ENCODE peak calls at places on chromosomes 1 and 21, in four cellular contexts. G, Q, F and U are unnamed samples.
A peak's percentile ranks its signal among the peaks of the same experiment; 100 is the strongest.

GRCh38 chr1:197471248-197472035 is 203.4 kb downstream of the CRB1 start:
- DNase-seq in G (no peak), Q (no peak), F (no peak), U (no peak)

GRCh38 chr1:204465469-204466415 is 28.9 kb downstream of the PIK3C2B start:
- DNase-seq in G (no peak), Q (no peak), F (no peak), U (no peak)

GRCh38 chr1:155126494-155127104 is 1.1 kb upstream of the EFNA1 start:
- DNase-seq in G (no peak), Q (no peak), F (peak; percentile 88), U (peak; percentile 73)

GRCh38 chr1:6448749-6449631 is 17.0 kb downstream of the TNFRSF25 start:
- DNase-seq in G (no peak), Q (no peak), F (no peak), U (no peak)

GRCh38 chr1:162381941-162382750 is 618 bp downstream of the C1orf226 start:
- DNase-seq in G (no peak), Q (no peak), F (no peak), U (no peak)

GRCh38 chr1:200207711-200208126 is 180.2 kb downstream of the NR5A2 start:
- DNase-seq in G (no peak), Q (no peak), F (no peak), U (peak; percentile 16)

GRCh38 chr1:32273389-32274208 is 18.3 kb upstream of the HDAC1 start:
- DNase-seq in G (no peak), Q (peak; percentile 75), F (no peak), U (peak; percentile 80)

GRCh38 chr21:45338326-45339017 is 50.8 kb upstream of the POFUT2 start:
- DNase-seq in G (no peak), Q (no peak), F (no peak), U (no peak)

GRCh38 chr1:56970280-56970679 is 4.5 kb upstream of the C8B start:
- DNase-seq in G (no peak), Q (no peak), F (no peak), U (no peak)

GRCh38 chr1:8396083-8396911 is 78.4 kb downstream of the SLC45A1 start:
- DNase-seq in G (no peak), Q (no peak), F (no peak), U (no peak)

GRCh38 chr1:20322825-20323612 is 32.3 kb downstream of the VWA5B1 start:
- DNase-seq in G (no peak), Q (no peak), F (no peak), U (no peak)

GRCh38 chr1:184242507-184242943 is 144.3 kb upstream of the C1orf21 start:
- DNase-seq in G (peak; percentile 49), Q (no peak), F (no peak), U (peak; percentile 40)

GRCh38 chr21:17789085-17789484 is 30.1 kb downstream of the C21orf91 start:
- DNase-seq in G (no peak), Q (no peak), F (no peak), U (no peak)

GRCh38 chr1:241688940-241689368 is 36.9 kb downstream of the WDR64 start:
- DNase-seq in G (no peak), Q (peak; percentile 98), F (no peak), U (peak; percentile 99)

GRCh38 chr1:109975718-109976117 is 8.8 kb upstream of the AHCYL1 start:
- DNase-seq in G (no peak), Q (peak; percentile 84), F (no peak), U (peak; percentile 70)

GRCh38 chr1:245671966-245672767 is 517.4 kb downstream of the KIF26B start:
- DNase-seq in G (no peak), Q (no peak), F (no peak), U (no peak)

GRCh38 chr1:245671349-245671748 is 516.6 kb downstream of the KIF26B start:
- DNase-seq in G (no peak), Q (no peak), F (no peak), U (no peak)

GRCh38 chr1:245677446-245678240 is 522.9 kb downstream of the KIF26B start:
- DNase-seq in G (no peak), Q (no peak), F (no peak), U (no peak)

GRCh38 chr1:245678866-245679411 is 524.2 kb downstream of the KIF26B start:
- DNase-seq in G (no peak), Q (no peak), F (no peak), U (no peak)

DNA sequence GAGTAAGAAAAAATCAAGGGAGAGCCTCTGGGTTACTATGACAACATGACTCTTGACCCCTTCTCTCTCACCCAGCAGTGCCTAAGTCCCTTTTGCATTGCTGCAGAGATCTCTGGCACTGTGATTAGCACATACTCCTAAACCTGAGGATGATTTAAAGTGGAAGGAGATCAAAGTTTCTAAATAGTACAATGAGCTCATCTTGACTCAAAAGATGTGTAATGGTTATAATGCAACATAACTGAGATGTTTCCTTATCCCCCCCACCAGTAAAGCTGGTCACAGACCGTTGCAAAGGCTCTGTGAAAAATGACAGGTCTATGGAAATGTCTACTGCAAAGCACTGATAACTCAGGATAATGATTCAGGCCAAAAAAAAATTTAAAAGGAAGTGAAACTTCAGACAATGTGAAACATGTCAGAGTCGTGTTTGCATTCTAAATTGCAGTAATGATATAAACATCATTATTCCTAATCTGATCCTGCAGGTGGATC is 519.2 kb downstream of the KIF26B start:
- DNase-seq in G (no peak), Q (no peak), F (no peak), U (no peak)
- H3K4me3 ChIP-seq in G (no peak overlapping the region), Q (no peak overlapping the region), F (no peak overlapping the region), U (no peak overlapping the region)

GRCh38 chr1:42737257-42737656 is 2.8 kb downstream of the CLDN19 start:
- DNase-seq in G (no peak), Q (peak; percentile 34), F (peak; percentile 51), U (peak; percentile 58)
- TF ChIP-seq CTCF in G (no peak), Q (peak; percentile 20), F (no peak), U (peak; percentile 36)

DNA sequence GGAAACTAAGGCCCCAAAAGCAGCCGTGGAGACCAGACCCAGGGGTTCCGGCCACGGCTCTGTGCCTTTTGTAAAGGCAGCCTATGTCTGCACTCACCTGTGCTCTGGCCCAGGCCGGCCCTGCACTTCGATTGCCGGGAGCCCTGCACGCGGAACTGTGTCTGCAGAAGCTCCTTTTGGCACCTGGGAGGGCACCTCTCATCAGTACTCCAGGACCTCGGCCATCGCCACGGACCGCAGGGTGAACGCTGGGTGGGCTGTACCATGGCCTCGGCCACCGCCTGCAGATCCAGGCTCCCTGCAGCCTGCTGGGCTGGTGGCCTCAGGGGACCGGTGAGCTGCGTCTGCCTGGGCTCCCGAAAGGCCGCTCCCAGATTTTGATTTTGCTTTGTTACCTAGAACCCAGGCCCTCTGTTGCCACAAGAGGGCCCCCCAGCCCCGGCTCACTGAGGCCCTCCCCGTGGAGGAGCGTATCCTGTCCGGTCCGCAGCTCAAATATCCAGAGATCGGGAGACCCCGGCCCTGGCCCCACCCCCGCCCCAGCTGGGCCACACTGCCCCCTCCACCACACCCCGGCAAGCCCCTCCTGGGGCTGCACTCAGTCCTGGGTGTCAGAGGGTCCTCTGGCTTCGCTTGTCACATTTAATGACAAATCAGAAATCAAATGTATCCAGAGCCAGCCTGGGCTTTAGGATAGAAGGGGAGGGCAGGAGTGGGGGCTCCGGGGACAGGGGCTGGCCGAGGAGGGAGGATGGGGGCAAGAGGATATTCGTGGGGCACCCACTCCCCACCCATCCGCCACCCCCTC is 60.2 kb upstream of the PDE9A start:
- DNase-seq in G (no peak), Q (peak; percentile 51), F (peak; percentile 60), U (peak; percentile 72)
- H3K4me3 ChIP-seq in G (no peak overlapping the region), Q (peak overlapping the region; percentile 33), F (no peak overlapping the region), U (no peak overlapping the region)

GRCh38 chr1:71473331-71473730 is 392.5 kb upstream of the ZRANB2 start:
- DNase-seq in G (no peak), Q (no peak), F (no peak), U (no peak)
- TF ChIP-seq CTCF in G (no peak), Q (no peak), F (no peak), U (no peak)

GRCh38 chr1:2294033-2294640 is 66.0 kb downstream of the SKI start:
- DNase-seq in G (no peak), Q (no peak), F (no peak), U (no peak)
- H3K4me3 ChIP-seq in G (no peak overlapping the region), Q (no peak overlapping the region), F (no peak overlapping the region), U (no peak overlapping the region)

DNA sequence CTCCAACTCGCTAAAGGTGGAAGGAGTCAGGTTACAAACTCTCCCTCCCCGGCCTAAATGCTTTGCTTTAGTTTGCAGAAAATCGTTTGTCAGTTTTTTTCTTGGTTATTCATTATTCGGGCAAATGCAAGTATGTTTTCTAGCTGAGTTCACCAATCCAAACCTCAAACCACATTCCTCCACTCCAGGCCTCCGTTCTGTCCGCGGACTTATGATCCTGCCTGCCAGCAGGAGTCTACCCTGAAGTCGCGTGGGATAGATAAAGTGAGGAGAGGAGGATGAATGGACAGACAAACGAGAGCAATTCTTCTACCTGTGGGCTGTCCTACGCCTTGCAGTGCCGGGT is 1.3 kb downstream of the ADAMTS1 start:
- DNase-seq in G (no peak), Q (peak; percentile 45), F (no peak), U (peak; percentile 54)
- TF ChIP-seq CTCF in G (peak; percentile 21), Q (peak; percentile 33), F (no peak), U (peak; percentile 31)

DNA sequence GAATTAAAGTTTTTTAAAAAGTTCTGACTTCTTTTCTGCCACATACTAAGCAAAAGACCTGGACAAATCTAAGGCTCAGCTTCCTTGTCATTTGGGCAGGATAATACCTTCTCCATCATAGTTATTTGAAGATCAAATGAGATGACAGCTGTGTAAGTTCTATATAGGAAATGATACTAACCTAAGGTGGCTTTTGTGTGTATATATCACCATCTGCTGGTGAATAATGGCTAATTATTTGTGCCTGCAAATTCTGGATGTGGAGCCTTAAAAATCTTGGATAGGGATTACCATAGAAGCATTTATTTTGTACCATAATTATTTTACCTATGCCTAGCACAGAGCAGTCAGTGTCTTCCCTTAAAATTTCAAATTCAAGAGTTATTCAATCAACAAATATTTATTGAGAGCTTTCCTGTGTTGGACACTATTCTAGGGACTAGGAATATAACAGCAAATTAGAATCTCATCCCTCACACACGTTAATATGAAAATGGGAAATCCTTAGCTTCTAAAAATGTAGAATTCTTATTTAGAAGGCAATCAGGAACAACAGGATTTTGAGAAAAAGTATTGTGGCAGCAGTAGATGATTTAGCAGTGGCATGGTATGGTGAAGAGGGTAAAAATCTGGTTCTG is 89.8 kb downstream of the TMEM200B start:
- DNase-seq in G (peak; percentile 8), Q (peak; percentile 35), F (no peak), U (peak; percentile 59)
- H3K4me3 ChIP-seq in G (no peak overlapping the region), Q (no peak overlapping the region), F (no peak overlapping the region), U (no peak overlapping the region)

DNA sequence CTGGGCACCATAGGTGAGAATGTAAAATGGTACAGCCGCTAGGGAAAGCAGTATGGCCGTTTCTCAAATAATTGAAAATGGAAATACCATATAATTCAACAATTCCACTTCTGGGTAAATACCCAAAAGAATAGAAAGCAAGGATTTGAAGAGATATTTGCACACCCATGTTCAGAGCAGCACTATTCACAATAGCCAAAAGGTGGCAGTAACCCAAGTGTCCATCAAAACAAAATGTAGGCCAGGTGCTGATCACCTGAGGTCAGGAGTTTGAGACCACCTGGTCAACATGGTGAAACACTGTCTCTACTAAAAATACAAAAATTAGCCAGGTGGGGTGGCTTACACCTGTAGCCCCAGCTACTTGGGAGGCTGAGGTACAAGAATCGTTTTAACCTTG is 62.1 kb downstream of the OLIG1 start:
- DNase-seq in G (no peak), Q (no peak), F (no peak), U (peak; percentile 10)
- TF ChIP-seq CTCF in G (no peak), Q (peak; percentile 47), F (no peak), U (peak; percentile 20)